ENCODE peak calls at places on chromosomes 7 and 10, in four cellular contexts. One of them, this sample, is unnamed.

GRCh38 chr10:36602374-36602773 is 523.0 kb upstream of the ANKRD30A start:
- DNase-seq in endothelial cell of umbilical vein: peak
- DNase-seq in OCI-LY7: no peak
- DNase-seq in body of pancreas: no peak
- DNase-seq in this sample: no peak

GRCh38 chr10:114291076-114291475 is 52.0 kb downstream of the VWA2 start:
- DNase-seq in body of pancreas: no peak
- DNase-seq in OCI-LY7: no peak
- DNase-seq in endothelial cell of umbilical vein: no peak
- DNase-seq in this sample: no peak

GRCh38 chr7:152522551-152522950 is 86.7 kb upstream of the KMT2C start:
- DNase-seq in body of pancreas: peak
- DNase-seq in OCI-LY7: no peak
- DNase-seq in endothelial cell of umbilical vein: peak
- DNase-seq in this sample: no peak

GRCh38 chr7:144854839-144855424 is 19.1 kb upstream of the TPK1 start:
- DNase-seq in endothelial cell of umbilical vein: peak
- DNase-seq in OCI-LY7: peak
- DNase-seq in body of pancreas: no peak
- DNase-seq in this sample: no peak

GRCh38 chr10:127210936-127211335 is 14.5 kb upstream of the INSYN2A start:
- DNase-seq in body of pancreas: no peak
- DNase-seq in OCI-LY7: no peak
- DNase-seq in endothelial cell of umbilical vein: no peak
- DNase-seq in this sample: no peak

GRCh38 chr7:81816312-81816711 is 46.5 kb upstream of the HGF start:
- DNase-seq in body of pancreas: no peak
- DNase-seq in OCI-LY7: no peak
- DNase-seq in endothelial cell of umbilical vein: no peak
- DNase-seq in this sample: no peak

GRCh38 chr7:1045038-1045726 is 836 bp downstream of the GPR146 start:
- DNase-seq in body of pancreas: no peak
- DNase-seq in endothelial cell of umbilical vein: no peak
- DNase-seq in OCI-LY7: no peak
- DNase-seq in this sample: no peak

GRCh38 chr7:44282601-44283171 is 42.7 kb downstream of the CAMK2B start:
- DNase-seq in OCI-LY7: no peak
- DNase-seq in body of pancreas: peak
- DNase-seq in endothelial cell of umbilical vein: no peak
- DNase-seq in this sample: no peak

GRCh38 chr10:132671171-132672154 is 114.5 kb downstream of the NKX6-2 start:
- DNase-seq in endothelial cell of umbilical vein: no peak
- DNase-seq in body of pancreas: no peak
- DNase-seq in OCI-LY7: no peak
- DNase-seq in this sample: no peak

GRCh38 chr10:129883637-129884389 is 80.3 kb downstream of the EBF3 start:
- DNase-seq in body of pancreas: no peak
- DNase-seq in endothelial cell of umbilical vein: no peak
- DNase-seq in OCI-LY7: no peak
- DNase-seq in this sample: no peak

GRCh38 chr10:85280014-85280413 is 951.6 kb downstream of the CCSER2 start:
- DNase-seq in OCI-LY7: no peak
- DNase-seq in endothelial cell of umbilical vein: no peak
- DNase-seq in body of pancreas: no peak
- DNase-seq in this sample: no peak

GRCh38 chr7:142887282-142888015 is 1.9 kb upstream of the TRPV6 start:
- DNase-seq in body of pancreas: no peak
- DNase-seq in OCI-LY7: no peak
- DNase-seq in endothelial cell of umbilical vein: no peak
- DNase-seq in this sample: no peak

GRCh38 chr10:824946-825345 is 106.6 kb downstream of the LARP4B start:
- DNase-seq in OCI-LY7: no peak
- DNase-seq in body of pancreas: no peak
- DNase-seq in endothelial cell of umbilical vein: no peak
- DNase-seq in this sample: peak

GRCh38 chr7:30923774-30924413 is 12.2 kb downstream of the AQP1 start:
- DNase-seq in endothelial cell of umbilical vein: no peak
- DNase-seq in OCI-LY7: no peak
- DNase-seq in body of pancreas: peak
- DNase-seq in this sample: no peak

GRCh38 chr7:116422651-116423050 is 76.9 kb upstream of the CAV2 start:
- DNase-seq in body of pancreas: no peak
- DNase-seq in OCI-LY7: no peak
- DNase-seq in endothelial cell of umbilical vein: no peak
- DNase-seq in this sample: no peak

GRCh38 chr7:21044384-21044783 is 257.7 kb upstream of the SP8 start:
- DNase-seq in body of pancreas: no peak
- DNase-seq in OCI-LY7: no peak
- DNase-seq in endothelial cell of umbilical vein: no peak
- DNase-seq in this sample: no peak

GRCh38 chr10:61628875-61629513 is 33.7 kb upstream of the CABCOCO1 start:
- DNase-seq in body of pancreas: no peak
- DNase-seq in endothelial cell of umbilical vein: peak
- DNase-seq in OCI-LY7: no peak
- DNase-seq in this sample: no peak

GRCh38 chr10:784377-784758 is 94.9 kb upstream of the DIP2C start:
- DNase-seq in OCI-LY7: no peak
- DNase-seq in body of pancreas: peak
- DNase-seq in endothelial cell of umbilical vein: no peak
- DNase-seq in this sample: no peak

GRCh38 chr10:9824546-9825164 is 1193.0 kb upstream of the CELF2 start:
- DNase-seq in OCI-LY7: no peak
- DNase-seq in endothelial cell of umbilical vein: no peak
- DNase-seq in body of pancreas: peak
- DNase-seq in this sample: no peak

GRCh38 chr10:126197036-126197543 is 191.2 kb downstream of the ADAM12 start:
- DNase-seq in endothelial cell of umbilical vein: no peak
- DNase-seq in body of pancreas: no peak
- DNase-seq in OCI-LY7: no peak
- DNase-seq in this sample: no peak

GRCh38 chr10:47404446-47404845 is 20.4 kb upstream of the ZNF488 start:
- DNase-seq in body of pancreas: no peak
- DNase-seq in OCI-LY7: no peak
- DNase-seq in endothelial cell of umbilical vein: no peak
- DNase-seq in this sample: no peak

GRCh38 chr10:47401874-47402645 is 18.0 kb upstream of the ZNF488 start:
- DNase-seq in body of pancreas: no peak
- DNase-seq in OCI-LY7: no peak
- DNase-seq in endothelial cell of umbilical vein: no peak
- DNase-seq in this sample: no peak

GRCh38 chr10:47404937-47405336 is 20.8 kb upstream of the ZNF488 start:
- DNase-seq in OCI-LY7: no peak
- DNase-seq in endothelial cell of umbilical vein: no peak
- DNase-seq in body of pancreas: no peak
- DNase-seq in this sample: no peak

GRCh38 chr10:47402681-47403301 is 18.7 kb upstream of the ZNF488 start:
- DNase-seq in OCI-LY7: no peak
- DNase-seq in endothelial cell of umbilical vein: peak
- DNase-seq in body of pancreas: peak
- DNase-seq in this sample: no peak

GRCh38 chr10:47403401-47404318 is 19.6 kb upstream of the ZNF488 start:
- DNase-seq in endothelial cell of umbilical vein: no peak
- DNase-seq in OCI-LY7: no peak
- DNase-seq in body of pancreas: no peak
- DNase-seq in this sample: no peak
- TF ChIP-seq CTCF in endothelial cell of umbilical vein: no peak
- TF ChIP-seq CTCF in OCI-LY7: peak
- TF ChIP-seq CTCF in body of pancreas: no peak
- TF ChIP-seq CTCF in this sample: no peak

GRCh38 chr10:43354879-43355380 is 16.5 kb upstream of the FXYD4 start:
- DNase-seq in endothelial cell of umbilical vein: no peak
- DNase-seq in OCI-LY7: no peak
- DNase-seq in body of pancreas: no peak
- DNase-seq in this sample: no peak

GRCh38 chr10:43354325-43354635 is 17.2 kb upstream of the FXYD4 start:
- DNase-seq in endothelial cell of umbilical vein: no peak
- DNase-seq in OCI-LY7: no peak
- DNase-seq in body of pancreas: no peak
- DNase-seq in this sample: peak

GRCh38 chr10:43353495-43354324 is 17.7 kb upstream of the FXYD4 start:
- DNase-seq in OCI-LY7: no peak
- DNase-seq in body of pancreas: no peak
- DNase-seq in endothelial cell of umbilical vein: peak
- DNase-seq in this sample: peak

GRCh38 chr10:43352951-43353350 is 18.5 kb upstream of the FXYD4 start:
- DNase-seq in OCI-LY7: no peak
- DNase-seq in body of pancreas: no peak
- DNase-seq in endothelial cell of umbilical vein: no peak
- DNase-seq in this sample: no peak

GRCh38 chr10:43355749-43356371 is 15.6 kb upstream of the FXYD4 start:
- DNase-seq in endothelial cell of umbilical vein: no peak
- DNase-seq in body of pancreas: peak
- DNase-seq in OCI-LY7: no peak
- DNase-seq in this sample: no peak
- TF ChIP-seq CTCF in endothelial cell of umbilical vein: no peak
- TF ChIP-seq CTCF in body of pancreas: no peak
- TF ChIP-seq CTCF in OCI-LY7: no peak
- TF ChIP-seq CTCF in this sample: no peak

GRCh38 chr10:83922246-83922860 is 217.0 kb upstream of the GHITM start:
- DNase-seq in OCI-LY7: no peak
- DNase-seq in endothelial cell of umbilical vein: no peak
- DNase-seq in body of pancreas: no peak
- DNase-seq in this sample: no peak

GRCh38 chr10:83915801-83916200 is 223.5 kb upstream of the GHITM start:
- DNase-seq in body of pancreas: no peak
- DNase-seq in endothelial cell of umbilical vein: no peak
- DNase-seq in OCI-LY7: no peak
- DNase-seq in this sample: no peak

GRCh38 chr10:83919187-83919586 is 220.1 kb upstream of the GHITM start:
- DNase-seq in body of pancreas: no peak
- DNase-seq in OCI-LY7: no peak
- DNase-seq in endothelial cell of umbilical vein: no peak
- DNase-seq in this sample: no peak

DNA sequence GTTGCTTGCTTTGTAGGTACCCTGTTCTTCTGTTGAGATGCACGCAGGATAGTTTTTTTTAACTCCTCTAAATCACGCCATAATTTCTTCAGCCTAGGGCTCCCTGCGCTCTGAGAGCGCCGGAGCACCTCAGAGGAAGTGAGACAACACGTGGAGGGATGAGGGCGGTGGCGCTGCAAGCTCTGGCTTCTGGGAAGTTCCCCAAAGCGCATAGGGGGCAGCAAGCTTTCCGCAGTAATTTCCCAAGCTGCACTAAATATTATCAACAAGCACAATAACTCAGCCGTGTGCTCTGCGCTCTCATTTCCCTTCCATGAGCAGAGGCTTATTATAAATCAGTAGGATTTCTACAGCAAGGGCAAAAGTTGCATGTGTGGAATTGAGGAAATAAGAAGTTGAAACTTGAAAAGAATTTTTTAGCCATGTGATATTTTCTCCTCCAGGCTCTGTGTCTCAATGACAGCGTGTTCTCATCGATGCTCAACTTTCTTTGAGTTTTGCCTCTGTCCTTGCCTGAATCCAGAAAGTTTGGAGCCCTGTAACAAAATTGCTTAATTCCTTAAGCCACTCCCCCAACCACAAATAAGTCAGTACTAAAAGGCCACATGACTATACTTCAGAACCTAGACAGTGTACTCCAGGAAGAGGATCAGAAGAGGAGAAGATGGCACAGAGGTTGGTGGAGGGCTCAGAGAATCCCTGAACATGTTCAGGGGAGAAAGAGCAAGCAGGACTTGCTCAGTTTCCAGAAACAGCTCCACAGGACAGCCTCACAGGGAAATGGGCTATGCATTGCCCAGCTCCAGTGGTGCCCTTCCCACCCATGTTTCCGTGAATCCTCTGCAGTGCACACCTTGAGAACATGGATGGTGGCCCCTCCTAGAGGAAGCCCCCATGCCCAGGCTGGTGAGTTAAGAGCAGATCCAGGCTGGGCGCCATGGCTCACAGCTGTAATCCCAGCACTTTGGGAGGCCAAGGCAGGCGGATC is 221.5 kb upstream of the GHITM start:
- DNase-seq in body of pancreas: no peak
- DNase-seq in endothelial cell of umbilical vein: peak
- DNase-seq in OCI-LY7: peak
- DNase-seq in this sample: no peak
- TF ChIP-seq CTCF in body of pancreas: no peak
- TF ChIP-seq CTCF in endothelial cell of umbilical vein: no peak
- TF ChIP-seq CTCF in OCI-LY7: peak
- TF ChIP-seq CTCF in this sample: no peak

DNA sequence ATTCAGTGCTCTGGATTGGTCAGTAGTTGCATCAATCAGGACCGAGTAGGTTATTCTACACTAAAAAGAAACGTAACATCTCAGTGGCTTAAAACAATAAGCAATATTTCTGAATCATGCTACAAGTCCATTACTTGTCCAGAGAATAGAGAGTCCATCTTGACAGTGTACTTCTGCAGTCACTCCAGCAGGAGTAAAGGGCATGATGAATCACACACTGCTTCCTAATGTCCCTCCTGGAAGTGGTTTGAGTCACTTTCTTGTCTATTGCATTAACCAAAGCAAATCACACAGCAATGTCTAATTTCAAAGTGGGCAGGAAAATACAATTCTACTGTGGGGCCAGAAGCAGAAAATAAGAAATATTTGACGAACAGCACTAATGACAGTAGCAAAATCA is 124.8 kb downstream of the TSPAN12 start:
- DNase-seq in endothelial cell of umbilical vein: peak
- DNase-seq in body of pancreas: no peak
- DNase-seq in OCI-LY7: no peak
- DNase-seq in this sample: no peak
- TF ChIP-seq CTCF in endothelial cell of umbilical vein: no peak
- TF ChIP-seq CTCF in body of pancreas: no peak
- TF ChIP-seq CTCF in OCI-LY7: no peak
- TF ChIP-seq CTCF in this sample: no peak

DNA sequence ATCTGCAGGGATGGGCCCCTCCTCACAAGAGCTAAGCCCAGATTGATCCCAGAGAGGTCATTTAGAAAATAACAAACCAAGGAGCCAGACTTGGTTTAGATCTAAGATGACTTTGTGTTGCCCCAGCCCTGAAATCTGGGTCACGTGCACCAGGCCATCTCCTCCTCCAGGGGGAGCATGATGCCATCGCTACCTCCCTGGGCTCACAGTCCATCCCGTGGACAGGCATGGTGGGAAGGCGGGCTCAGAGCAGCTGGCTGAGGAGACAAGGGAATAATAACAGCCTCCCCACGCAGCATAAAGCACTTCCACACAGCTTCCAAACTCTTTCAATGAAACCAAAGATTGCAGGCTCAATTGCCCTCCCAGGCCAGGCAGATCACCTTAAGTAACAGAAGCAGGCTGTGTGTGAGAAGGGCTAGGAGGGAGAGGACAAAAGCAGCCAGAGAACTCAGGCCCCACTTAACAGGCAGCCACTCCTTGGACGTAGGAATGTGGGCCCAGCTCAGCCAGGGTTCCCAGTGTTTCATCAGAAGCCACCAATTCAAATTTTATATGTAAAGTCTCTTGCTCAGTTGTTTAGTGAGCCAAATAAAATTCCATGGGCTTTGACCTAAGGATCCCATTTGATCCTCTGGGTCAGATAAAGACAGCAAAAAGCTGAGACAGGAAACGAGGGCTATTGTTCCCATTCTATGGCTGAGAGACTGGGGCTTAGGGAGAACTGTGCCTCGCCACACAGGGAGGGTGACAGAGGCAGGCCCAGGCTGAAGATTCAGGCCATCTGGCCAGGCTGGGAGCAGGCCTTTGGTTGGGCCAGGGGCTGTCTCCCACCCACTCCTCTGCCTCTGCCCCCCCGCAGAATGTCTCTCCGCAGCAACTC is 100.2 kb downstream of the COL13A1 start:
- DNase-seq in endothelial cell of umbilical vein: peak
- DNase-seq in OCI-LY7: peak
- DNase-seq in body of pancreas: peak
- DNase-seq in this sample: no peak
- TF ChIP-seq CTCF in endothelial cell of umbilical vein: peak
- TF ChIP-seq CTCF in OCI-LY7: peak
- TF ChIP-seq CTCF in body of pancreas: peak
- TF ChIP-seq CTCF in this sample: peak